ENCODE peak calls at places on chromosomes 7 and 10, in four cellular contexts. H, W, R and T are unnamed samples.

GRCh38 chr7:56810466-56810865 is 321.8 kb downstream of the ZNF479 start:
- DNase-seq in W (no peak), H (no peak), R (no peak), T (no peak)

GRCh38 chr10:98055875-98056516 is 25.6 kb upstream of the CRTAC1 start:
- DNase-seq in W (no peak), H (peak; percentile 83), R (no peak), T (no peak)

GRCh38 chr7:159020987-159021386 is 123.7 kb downstream of the VIPR2 start:
- DNase-seq in H (peak; percentile 71), R (no peak), W (peak; percentile 70), T (no peak)

GRCh38 chr7:127938588-127938987 is 92.6 kb downstream of the LRRC4 start:
- DNase-seq in W (peak; percentile 14), R (no peak), H (no peak), T (no peak)

GRCh38 chr10:132648072-132648855 is 110.7 kb downstream of the INPP5A start:
- DNase-seq in H (no peak), R (no peak), W (no peak), T (no peak)

GRCh38 chr7:56028942-56029630 is 22.2 kb downstream of the PSPH start:
- DNase-seq in H (no peak), R (no peak), W (peak; percentile 69), T (no peak)

GRCh38 chr7:66899552-66900280 is 21.3 kb upstream of the TMEM248 start:
- DNase-seq in R (no peak), H (no peak), W (no peak), T (no peak)

GRCh38 chr10:5477948-5478693 is 21.2 kb downstream of the CALML5 start:
- DNase-seq in R (no peak), H (no peak), W (no peak), T (no peak)

GRCh38 chr10:63576501-63576900 is 55.3 kb downstream of the REEP3 start:
- DNase-seq in H (no peak), W (no peak), R (no peak), T (no peak)

GRCh38 chr10:102633282-102633681 is 11.0 kb upstream of the TRIM8 start:
- DNase-seq in R (no peak), H (no peak), W (no peak), T (no peak)

GRCh38 chr10:132319853-132320669 is 11.9 kb upstream of the LRRC27 start:
- DNase-seq in R (no peak), W (peak; percentile 92), H (no peak), T (no peak)

GRCh38 chr10:72906446-72906845 is 12.9 kb downstream of the OIT3 start:
- DNase-seq in R (no peak), H (no peak), W (no peak), T (no peak)

GRCh38 chr7:95317966-95318365 is 6.4 kb downstream of the PON1 start:
- DNase-seq in R (no peak), H (no peak), W (no peak), T (no peak)
- H3K4me3 ChIP-seq in R (no peak overlapping the region), H (no peak overlapping the region), W (no peak overlapping the region), T (no peak overlapping the region)

GRCh38 chr10:44400553-44400952 is 15.7 kb upstream of the CXCL12 start:
- DNase-seq in H (no peak), W (no peak), R (no peak), T (no peak)
- H3K27ac ChIP-seq in H (no peak overlapping the region), W (no peak overlapping the region), R (no peak overlapping the region), T (no peak overlapping the region)

GRCh38 chr7:30148426-30148825 is 13.6 kb downstream of the MTURN start:
- DNase-seq in H (no peak), W (no peak), R (no peak), T (no peak)
- H3K4me3 ChIP-seq in H (no peak overlapping the region), W (no peak overlapping the region), R (no peak overlapping the region), T (no peak overlapping the region)

DNA sequence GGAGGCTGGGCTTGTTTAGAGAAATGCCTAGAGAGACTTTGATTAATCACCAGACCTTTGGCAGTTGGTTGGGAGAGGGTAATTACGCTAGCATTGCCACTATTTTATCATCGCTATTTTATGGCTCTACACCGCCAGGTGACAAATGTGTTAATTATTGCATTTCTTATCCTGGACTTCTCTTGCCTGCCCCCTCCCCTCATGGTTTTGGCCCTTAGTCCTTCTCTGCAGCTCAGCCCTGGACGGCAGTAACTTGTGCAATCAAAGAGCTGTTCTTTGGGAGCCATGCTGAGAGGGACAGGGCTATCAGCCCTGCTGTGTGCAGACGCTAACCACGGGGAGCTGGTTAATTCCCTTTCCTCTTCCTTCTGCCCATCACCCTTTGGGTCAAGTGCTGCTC is 585.0 kb downstream of the AUTS2 start:
- DNase-seq in R (no peak), W (no peak), H (peak; percentile 43), T (no peak)
- H3K27ac ChIP-seq in R (no peak overlapping the region), W (no peak overlapping the region), H (no peak overlapping the region), T (no peak overlapping the region)